ENCODE peak calls at places on chromosomes 6 and 20, in eight cellular contexts. T is body of pancreas, C is left ventricle myocardium inferior, U is tibial nerve, O is lower leg skin, S is astrocyte of the spinal cord, D is tibial artery, K is BE2C. J is an unnamed sample.

GRCh38 chr20:10447028-10447427 is 11.9 kb downstream of the SLX4IP start:
- DNase-seq in O (no peak), U (no peak), T (no peak), K (peak; percentile 49), D (no peak), S (peak; percentile 79), C (no peak), J (peak; percentile 83)

GRCh38 chr20:25584905-25585704 is at the start of gene NINL:
- DNase-seq in U (no peak), T (peak; percentile 51), K (peak; percentile 61), C (peak; percentile 64), S (peak; percentile 55), O (peak; percentile 87), D (peak; percentile 71), J (peak; percentile 65)

GRCh38 chr20:44247676-44248419 is 740 bp downstream of the GDAP1L1 start:
- DNase-seq in U (no peak), D (no peak), O (no peak), S (peak; percentile 12), T (no peak), K (peak; percentile 25), C (peak; percentile 24), J (peak; percentile 32)

GRCh38 chr6:1524040-1524480 is 85.7 kb upstream of the FOXC1 start:
- DNase-seq in K (no peak), O (no peak), T (peak; percentile 55), U (peak; percentile 53), D (peak; percentile 83), C (peak; percentile 77), S (peak; percentile 49), J (peak; percentile 76)

GRCh38 chr20:34582911-34583310 is 24.4 kb downstream of the MAP1LC3A start:
- DNase-seq in U (no peak), O (peak; percentile 15), D (no peak), C (no peak), S (no peak), K (no peak), T (no peak), J (no peak)

GRCh38 chr6:93036835-93037234 is 382.5 kb downstream of the EPHA7 start:
- DNase-seq in D (no peak), T (no peak), O (no peak), U (no peak), K (no peak), S (peak; percentile 32), C (no peak), J (peak; percentile 75)

GRCh38 chr6:35403544-35404442 is 48.3 kb upstream of the FANCE start:
- DNase-seq in T (no peak), U (no peak), K (no peak), O (no peak), C (no peak), S (no peak), D (no peak), J (no peak)

GRCh38 chr6:102485480-102485879 is 1092.0 kb downstream of the GRIK2 start:
- DNase-seq in O (no peak), S (no peak), K (peak; percentile 18), C (no peak), U (no peak), D (no peak), T (no peak), J (no peak)

GRCh38 chr6:134247271-134247833 is 70.6 kb downstream of the SGK1 start:
- DNase-seq in T (no peak), D (no peak), K (no peak), C (no peak), S (no peak), U (no peak), O (no peak), J (no peak)

GRCh38 chr6:170234419-170234818 is 56.5 kb downstream of the DLL1 start:
- DNase-seq in U (no peak), K (no peak), T (no peak), D (no peak), C (no peak), O (no peak), S (no peak), J (no peak)

GRCh38 chr6:83190596-83190995 is 2.5 kb downstream of the PGM3 start:
- DNase-seq in U (no peak), D (no peak), T (no peak), O (no peak), C (no peak), K (no peak), S (no peak), J (no peak)

GRCh38 chr20:4957939-4958362 is 43.4 kb downstream of the SLC23A2 start:
- DNase-seq in D (no peak), C (no peak), U (no peak), S (no peak), T (no peak), K (no peak), O (no peak), J (peak; percentile 54)
- H3K4me3 ChIP-seq in D (no peak overlapping the region), C (no peak overlapping the region), U (no peak overlapping the region), S (no peak overlapping the region), T (no peak overlapping the region), K (no peak overlapping the region), O (no peak overlapping the region), J (no peak overlapping the region)

GRCh38 chr20:62415354-62416111 is 8.4 kb upstream of the CABLES2 start:
- DNase-seq in T (no peak), O (no peak), C (no peak), U (no peak), S (no peak), D (no peak), K (no peak), J (no peak)

GRCh38 chr20:62412194-62413024 is 5.3 kb upstream of the CABLES2 start:
- DNase-seq in D (no peak), S (no peak), K (no peak), T (no peak), C (no peak), O (no peak), U (no peak), J (no peak)

GRCh38 chr20:62413025-62413580 is 6.0 kb upstream of the CABLES2 start:
- DNase-seq in K (no peak), D (no peak), S (no peak), T (no peak), U (no peak), O (no peak), C (no peak), J (no peak)

GRCh38 chr20:62411479-62412193 is 4.6 kb upstream of the CABLES2 start:
- DNase-seq in U (no peak), S (no peak), C (no peak), K (no peak), O (no peak), T (no peak), D (no peak), J (no peak)

DNA sequence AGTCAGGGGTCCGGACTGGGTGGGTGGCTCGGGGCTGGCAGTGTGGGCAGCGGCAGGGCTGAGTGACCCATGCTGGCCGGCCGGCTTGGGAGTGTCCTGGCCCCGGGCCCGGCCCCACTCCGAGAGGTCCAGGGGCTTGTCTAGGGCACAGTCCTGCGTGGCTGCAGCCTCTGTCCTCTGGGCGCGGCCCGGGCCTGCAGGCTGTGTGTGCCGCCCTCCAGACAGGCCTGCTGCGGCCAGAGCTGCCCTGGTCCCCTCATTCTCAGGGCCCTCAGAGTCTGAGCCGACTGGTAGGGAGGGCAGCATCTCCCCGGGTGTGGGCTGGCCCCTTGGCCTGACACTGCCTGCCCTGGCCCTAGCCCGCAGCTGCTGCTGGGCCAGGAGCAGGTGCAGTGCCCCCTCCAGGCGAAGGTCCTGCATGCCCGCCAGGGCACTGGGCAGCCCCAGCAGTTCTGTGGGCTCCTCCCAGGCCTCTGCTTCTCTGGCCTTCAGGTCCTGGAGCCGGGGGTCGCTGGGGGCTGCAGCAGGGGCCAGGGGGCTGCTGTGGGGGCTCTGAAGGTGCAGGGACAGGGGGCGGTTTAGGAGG is 6.9 kb upstream of the CABLES2 start:
- DNase-seq in O (no peak), D (no peak), U (no peak), S (no peak), C (no peak), T (no peak), K (no peak), J (no peak)
- TF ChIP-seq CTCF in O (no peak), D (no peak), U (no peak), S (peak; percentile 21), C (no peak), T (no peak), K (peak; percentile 30), J (no peak)

GRCh38 chr20:63653041-63653973 is at the start of gene STMN3:
- DNase-seq in O (peak; percentile 97), C (peak; percentile 89), S (peak; percentile 95), T (peak; percentile 87), K (peak; percentile 96), D (peak; percentile 90), U (peak; percentile 78), J (peak; percentile 92)

GRCh38 chr20:63655249-63655648 is 2.0 kb upstream of the STMN3 start:
- DNase-seq in C (no peak), T (no peak), K (no peak), D (no peak), S (no peak), O (peak; percentile 83), U (no peak), J (no peak)

GRCh38 chr20:63651942-63652191 is 1.4 kb downstream of the STMN3 start:
- DNase-seq in T (peak; percentile 30), U (no peak), C (no peak), O (no peak), K (no peak), D (no peak), S (no peak), J (no peak)

GRCh38 chr20:63652192-63652980 is 838 bp downstream of the STMN3 start:
- DNase-seq in K (peak; percentile 85), S (no peak), O (no peak), C (peak; percentile 48), T (no peak), D (no peak), U (no peak), J (no peak)

DNA sequence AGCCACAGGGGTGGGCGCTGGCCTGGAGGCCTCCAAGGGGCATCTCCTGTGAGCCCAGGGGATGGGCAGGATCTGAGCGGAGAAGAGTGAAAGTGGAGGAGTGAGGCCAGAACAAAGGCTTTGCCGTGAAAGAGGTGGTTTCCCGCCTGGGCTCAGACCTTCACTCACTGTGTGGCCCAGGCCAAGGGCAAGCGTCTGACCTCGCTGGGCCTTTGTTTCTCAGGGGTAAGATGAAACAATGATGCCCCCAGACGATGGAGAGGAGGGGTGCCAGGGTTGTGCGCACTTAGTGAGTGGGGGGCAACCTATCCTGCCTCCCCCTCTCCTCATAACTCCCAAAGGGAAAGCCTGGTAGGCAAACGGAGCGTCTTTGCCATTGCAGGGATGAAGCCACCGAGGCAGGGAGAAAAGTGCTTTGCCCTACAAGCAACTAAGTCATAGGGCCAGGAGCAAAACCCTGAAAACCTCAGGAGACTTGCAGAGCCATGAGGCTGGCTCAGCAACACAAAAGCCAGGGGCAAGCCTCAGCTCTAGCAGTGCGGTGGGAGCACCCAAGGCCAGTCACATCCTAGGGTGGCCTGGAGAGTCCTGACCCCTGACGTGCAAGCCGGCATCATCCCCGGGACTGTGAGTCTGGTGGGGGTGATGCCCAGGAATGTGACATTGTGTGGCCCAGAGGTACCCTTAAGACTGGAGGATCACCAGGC is 903 bp upstream of the STMN3 start:
- DNase-seq in T (no peak), C (no peak), D (no peak), S (no peak), O (no peak), K (no peak), U (no peak), J (no peak)
- H3K4me3 ChIP-seq in T (no peak overlapping the region), C (peak overlapping the region; percentile 70), D (peak overlapping the region; percentile 52), S (peak overlapping the region; percentile 43), O (no peak overlapping the region), K (peak overlapping the region; percentile 57), U (no peak overlapping the region), J (peak overlapping the region; percentile 58)

DNA sequence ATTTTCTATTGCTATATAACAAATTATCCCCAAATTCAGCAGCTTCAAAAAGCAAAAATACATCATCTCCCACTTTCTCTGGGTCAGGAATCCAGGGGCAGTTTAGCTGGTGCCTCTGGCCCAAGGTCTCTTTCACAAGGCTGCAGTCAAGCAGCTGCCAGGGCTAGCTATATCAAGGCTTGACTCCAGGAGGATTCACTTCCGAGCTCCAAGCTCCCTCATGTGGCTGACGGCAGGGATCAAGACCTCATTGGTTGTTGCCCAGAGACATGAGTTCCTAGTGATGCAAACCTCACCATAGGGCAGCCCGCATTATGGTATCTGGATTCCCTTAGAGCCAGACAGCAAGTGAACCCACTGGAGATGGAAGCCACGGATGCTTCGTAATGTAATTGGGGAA is 1.3 kb upstream of the VNN1 start:
- DNase-seq in U (no peak), O (no peak), T (peak; percentile 50), C (no peak), D (peak; percentile 68), S (peak; percentile 46), K (peak; percentile 43), J (peak; percentile 83)
- TF ChIP-seq CTCF in U (peak; percentile 28), O (no peak), T (peak; percentile 12), C (peak; percentile 30), D (no peak), S (peak; percentile 32), K (peak; percentile 19), J (peak; percentile 67)

J was measured in choroid plexus epithelial cell.